ENCODE peak calls at places on chromosomes 4 and X, in four cellular contexts. One of them, this sample, is unnamed.

GRCh38 chr4:154720618-154721267 is 23.1 kb upstream of the LRAT start:
- DNase-seq in suprapubic skin: no peak
- DNase-seq in fibroblast of the aortic adventitia: no peak
- DNase-seq in ovary: no peak
- DNase-seq in this sample: no peak

GRCh38 chr4:19575959-19576358 is 675.7 kb upstream of the SLIT2 start:
- DNase-seq in fibroblast of the aortic adventitia: peak
- DNase-seq in ovary: no peak
- DNase-seq in suprapubic skin: no peak
- DNase-seq in this sample: no peak

GRCh38 chr4:67087897-67088296 is 457.4 kb downstream of the CENPC start:
- DNase-seq in fibroblast of the aortic adventitia: peak
- DNase-seq in suprapubic skin: no peak
- DNase-seq in ovary: no peak
- DNase-seq in this sample: no peak

GRCh38 chrX:16368696-16369095 is 201.4 kb downstream of the MAGEB17 start:
- DNase-seq in ovary: no peak
- DNase-seq in fibroblast of the aortic adventitia: no peak
- DNase-seq in suprapubic skin: no peak
- DNase-seq in this sample: no peak

GRCh38 chrX:50100188-50100587 is 100.6 kb downstream of the AKAP4 start:
- DNase-seq in suprapubic skin: no peak
- DNase-seq in ovary: no peak
- DNase-seq in fibroblast of the aortic adventitia: peak
- DNase-seq in this sample: no peak

GRCh38 chrX:45803383-45803921 is 602.8 kb upstream of the DIPK2B start:
- DNase-seq in fibroblast of the aortic adventitia: peak
- DNase-seq in suprapubic skin: no peak
- DNase-seq in ovary: no peak
- DNase-seq in this sample: no peak

GRCh38 chr4:7526491-7526890 is 91.8 kb upstream of the PSAPL1 start:
- DNase-seq in suprapubic skin: no peak
- DNase-seq in fibroblast of the aortic adventitia: no peak
- DNase-seq in ovary: no peak
- DNase-seq in this sample: no peak

GRCh38 chr4:118120120-118120760 is 86.0 kb downstream of the NDST3 start:
- DNase-seq in fibroblast of the aortic adventitia: no peak
- DNase-seq in ovary: no peak
- DNase-seq in suprapubic skin: no peak
- DNase-seq in this sample: no peak

GRCh38 chrX:24491741-24492140 is 26.7 kb downstream of the PDK3 start:
- DNase-seq in ovary: no peak
- DNase-seq in fibroblast of the aortic adventitia: no peak
- DNase-seq in suprapubic skin: no peak
- DNase-seq in this sample: no peak

GRCh38 chrX:22296871-22297270 is 24.2 kb downstream of the CBLL2 start:
- DNase-seq in ovary: no peak
- DNase-seq in suprapubic skin: no peak
- DNase-seq in fibroblast of the aortic adventitia: peak
- DNase-seq in this sample: no peak

GRCh38 chr4:173488656-173489055 is 41.4 kb downstream of the HAND2 start:
- DNase-seq in fibroblast of the aortic adventitia: no peak
- DNase-seq in suprapubic skin: no peak
- DNase-seq in ovary: no peak
- DNase-seq in this sample: no peak

GRCh38 chr4:122827899-122828601 is 1.4 kb downstream of the FGF2 start:
- DNase-seq in ovary: peak
- DNase-seq in fibroblast of the aortic adventitia: peak
- DNase-seq in suprapubic skin: no peak
- DNase-seq in this sample: no peak

GRCh38 chrX:87525771-87526229 is 8.2 kb downstream of the KLHL4 start:
- DNase-seq in fibroblast of the aortic adventitia: peak
- DNase-seq in suprapubic skin: no peak
- DNase-seq in ovary: no peak
- DNase-seq in this sample: no peak

GRCh38 chr4:40686081-40686913 is 56.6 kb upstream of the RBM47 start:
- DNase-seq in suprapubic skin: no peak
- DNase-seq in fibroblast of the aortic adventitia: no peak
- DNase-seq in ovary: no peak
- DNase-seq in this sample: no peak

GRCh38 chrX:143994206-143994605 is 110.3 kb downstream of the UBE2NL start:
- DNase-seq in fibroblast of the aortic adventitia: no peak
- DNase-seq in suprapubic skin: no peak
- DNase-seq in ovary: no peak
- DNase-seq in this sample: no peak

GRCh38 chrX:115560978-115561604 is at the start of gene PLS3:
- DNase-seq in fibroblast of the aortic adventitia: peak
- DNase-seq in ovary: peak
- DNase-seq in suprapubic skin: peak
- DNase-seq in this sample: peak

GRCh38 chr4:38634047-38634759 is 29.8 kb upstream of the KLF3 start:
- DNase-seq in ovary: no peak
- DNase-seq in fibroblast of the aortic adventitia: peak
- DNase-seq in suprapubic skin: no peak
- DNase-seq in this sample: no peak

GRCh38 chrX:53682885-53683555 is 3.5 kb downstream of the HUWE1 start:
- DNase-seq in ovary: no peak
- DNase-seq in suprapubic skin: no peak
- DNase-seq in fibroblast of the aortic adventitia: peak
- DNase-seq in this sample: no peak

GRCh38 chr4:133081246-133081645 is 67.8 kb upstream of the PCDH10 start:
- DNase-seq in ovary: no peak
- DNase-seq in fibroblast of the aortic adventitia: no peak
- DNase-seq in suprapubic skin: no peak
- DNase-seq in this sample: no peak

GRCh38 chrX:9285342-9285771 is 179.5 kb upstream of the TBL1X start:
- DNase-seq in ovary: no peak
- DNase-seq in fibroblast of the aortic adventitia: no peak
- DNase-seq in suprapubic skin: no peak
- DNase-seq in this sample: no peak

GRCh38 chrX:151982217-151982616 is 7.7 kb upstream of the GABRE start:
- DNase-seq in ovary: no peak
- DNase-seq in fibroblast of the aortic adventitia: peak
- DNase-seq in suprapubic skin: no peak
- DNase-seq in this sample: no peak

GRCh38 chr4:180455226-180455625 is 1788.0 kb upstream of the TENM3 start:
- DNase-seq in fibroblast of the aortic adventitia: no peak
- DNase-seq in ovary: no peak
- DNase-seq in suprapubic skin: no peak
- DNase-seq in this sample: no peak

GRCh38 chr4:147056951-147057630 is 111.4 kb upstream of the TTC29 start:
- DNase-seq in fibroblast of the aortic adventitia: peak
- DNase-seq in ovary: no peak
- DNase-seq in suprapubic skin: no peak
- DNase-seq in this sample: no peak

GRCh38 chrX:110409925-110410324 is 51.3 kb downstream of the RTL9 start:
- DNase-seq in suprapubic skin: no peak
- DNase-seq in fibroblast of the aortic adventitia: peak
- DNase-seq in ovary: no peak
- DNase-seq in this sample: no peak

GRCh38 chrX:15314472-15314871 is 968 bp downstream of the ASB11 start:
- DNase-seq in ovary: no peak
- DNase-seq in fibroblast of the aortic adventitia: no peak
- DNase-seq in suprapubic skin: no peak
- DNase-seq in this sample: no peak

GRCh38 chrX:156001667-156002021 is 4.1 kb downstream of the IL9R start:
- DNase-seq in ovary: no peak
- DNase-seq in fibroblast of the aortic adventitia: no peak
- DNase-seq in suprapubic skin: no peak
- DNase-seq in this sample: no peak

GRCh38 chr4:96839441-96839840 is 999.5 kb downstream of the PDHA2 start:
- DNase-seq in fibroblast of the aortic adventitia: no peak
- DNase-seq in suprapubic skin: no peak
- DNase-seq in ovary: no peak
- DNase-seq in this sample: no peak

GRCh38 chr4:96833831-96834230 is 993.9 kb downstream of the PDHA2 start:
- DNase-seq in fibroblast of the aortic adventitia: no peak
- DNase-seq in ovary: no peak
- DNase-seq in suprapubic skin: no peak
- DNase-seq in this sample: no peak
- TF ChIP-seq CTCF in fibroblast of the aortic adventitia: no peak
- TF ChIP-seq CTCF in ovary: no peak
- TF ChIP-seq CTCF in suprapubic skin: no peak
- TF ChIP-seq CTCF in this sample: no peak

GRCh38 chr4:129218355-129218754 is 122.4 kb downstream of the C4orf33 start:
- DNase-seq in ovary: no peak
- DNase-seq in fibroblast of the aortic adventitia: peak
- DNase-seq in suprapubic skin: no peak
- DNase-seq in this sample: no peak
- TF ChIP-seq CTCF in ovary: no peak
- TF ChIP-seq CTCF in fibroblast of the aortic adventitia: no peak
- TF ChIP-seq CTCF in suprapubic skin: no peak
- TF ChIP-seq CTCF in this sample: peak

GRCh38 chr4:82528868-82529267 is 32.9 kb downstream of the TMEM150C start:
- DNase-seq in fibroblast of the aortic adventitia: no peak
- DNase-seq in suprapubic skin: no peak
- DNase-seq in ovary: no peak
- DNase-seq in this sample: no peak
- TF ChIP-seq CTCF in fibroblast of the aortic adventitia: no peak
- TF ChIP-seq CTCF in suprapubic skin: no peak
- TF ChIP-seq CTCF in ovary: no peak
- TF ChIP-seq CTCF in this sample: no peak

GRCh38 chr4:77465271-77465670 is 140.3 kb upstream of the CXCL13 start:
- DNase-seq in suprapubic skin: no peak
- DNase-seq in ovary: no peak
- DNase-seq in fibroblast of the aortic adventitia: peak
- DNase-seq in this sample: no peak
- TF ChIP-seq CTCF in suprapubic skin: no peak
- TF ChIP-seq CTCF in ovary: no peak
- TF ChIP-seq CTCF in fibroblast of the aortic adventitia: peak
- TF ChIP-seq CTCF in this sample: peak

DNA sequence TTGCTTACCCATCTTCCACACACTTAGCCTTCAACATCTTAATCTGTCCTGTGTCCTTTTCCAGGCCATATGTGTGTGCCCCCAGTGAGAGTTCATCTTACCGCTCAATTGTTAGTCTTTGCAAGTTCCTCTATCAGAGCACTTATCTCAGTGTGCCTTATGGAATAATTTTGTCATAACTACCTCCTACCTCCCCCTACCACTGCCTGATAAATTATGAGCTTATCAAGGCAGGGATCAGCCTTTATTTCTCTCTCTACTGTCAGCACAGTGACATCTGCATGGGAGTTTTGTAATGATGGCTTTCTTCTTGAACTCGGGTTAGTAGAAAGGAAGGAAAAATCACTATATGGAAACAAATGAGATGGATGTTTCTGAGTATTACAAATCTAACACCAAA is 53.2 kb downstream of the MTM1 start:
- DNase-seq in ovary: no peak
- DNase-seq in fibroblast of the aortic adventitia: no peak
- DNase-seq in suprapubic skin: no peak
- DNase-seq in this sample: no peak
- TF ChIP-seq CTCF in ovary: no peak
- TF ChIP-seq CTCF in fibroblast of the aortic adventitia: no peak
- TF ChIP-seq CTCF in suprapubic skin: no peak
- TF ChIP-seq CTCF in this sample: no peak

DNA sequence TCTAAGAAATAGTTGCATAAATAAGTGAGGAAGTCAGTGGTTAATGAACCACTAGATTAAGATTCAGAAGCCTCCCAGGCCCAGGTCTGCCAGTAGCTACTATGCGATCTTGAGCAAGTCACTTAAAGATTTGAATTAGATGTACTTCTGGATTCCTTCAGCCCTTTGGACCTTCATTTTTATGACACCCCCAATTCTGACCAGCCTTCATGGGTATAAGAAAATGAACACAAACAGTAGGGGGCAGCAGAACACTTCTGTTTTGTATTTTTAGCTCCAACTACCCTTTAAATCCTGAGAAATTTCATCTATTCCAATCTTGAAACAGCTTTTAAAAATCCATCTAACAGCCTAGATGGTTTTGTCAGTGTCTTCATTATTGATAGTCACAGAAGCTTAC is 19.0 kb downstream of the TMEM47 start:
- DNase-seq in suprapubic skin: no peak
- DNase-seq in fibroblast of the aortic adventitia: peak
- DNase-seq in ovary: no peak
- DNase-seq in this sample: no peak
- TF ChIP-seq CTCF in suprapubic skin: no peak
- TF ChIP-seq CTCF in fibroblast of the aortic adventitia: peak
- TF ChIP-seq CTCF in ovary: peak
- TF ChIP-seq CTCF in this sample: peak

GRCh38 chr4:140427104-140427918 is at the start of gene CLGN:
- DNase-seq in fibroblast of the aortic adventitia: peak
- DNase-seq in ovary: peak
- DNase-seq in suprapubic skin: no peak
- DNase-seq in this sample: peak
- TF ChIP-seq CTCF in fibroblast of the aortic adventitia: peak
- TF ChIP-seq CTCF in ovary: peak
- TF ChIP-seq CTCF in suprapubic skin: peak
- TF ChIP-seq CTCF in this sample: peak

This sample was measured in type B pancreatic cell.